ENCODE peak calls at places on chromosomes 5 and 9, in five cellular contexts. One of them, this sample, is unnamed.

GRCh38 chr9:103941104-103941503 is 153.0 kb upstream of the SMC2 start:
- DNase-seq in endothelial cell of umbilical vein: no peak
- DNase-seq in lower lobe of right lung: no peak
- DNase-seq in HepG2: no peak
- DNase-seq in CD8-positive, alpha-beta T cell: no peak
- DNase-seq in this sample: no peak

GRCh38 chr5:321233-321725 is at the start of gene AHRR:
- DNase-seq in endothelial cell of umbilical vein: peak; percentile 52
- DNase-seq in lower lobe of right lung: peak; percentile 78
- DNase-seq in HepG2: peak; percentile 12
- DNase-seq in CD8-positive, alpha-beta T cell: no peak
- DNase-seq in this sample: peak; percentile 40

GRCh38 chr9:129866373-129867137 is 31.3 kb downstream of the USP20 start:
- DNase-seq in endothelial cell of umbilical vein: no peak
- DNase-seq in lower lobe of right lung: no peak
- DNase-seq in HepG2: no peak
- DNase-seq in CD8-positive, alpha-beta T cell: no peak
- DNase-seq in this sample: no peak

GRCh38 chr5:173341911-173342535 is 13.8 kb upstream of the STC2 start:
- DNase-seq in endothelial cell of umbilical vein: no peak
- DNase-seq in lower lobe of right lung: no peak
- DNase-seq in HepG2: no peak
- DNase-seq in CD8-positive, alpha-beta T cell: no peak
- DNase-seq in this sample: no peak

GRCh38 chr9:107465467-107466451 is 23.8 kb downstream of the KLF4 start:
- DNase-seq in endothelial cell of umbilical vein: peak; percentile 47
- DNase-seq in lower lobe of right lung: peak; percentile 83
- DNase-seq in HepG2: no peak
- DNase-seq in CD8-positive, alpha-beta T cell: no peak
- DNase-seq in this sample: peak; percentile 45

GRCh38 chr5:98755406-98755805 is 18.1 kb upstream of the RGMB start:
- DNase-seq in endothelial cell of umbilical vein: no peak
- DNase-seq in lower lobe of right lung: no peak
- DNase-seq in HepG2: no peak
- DNase-seq in CD8-positive, alpha-beta T cell: no peak
- DNase-seq in this sample: peak; percentile 43

GRCh38 chr5:60026174-60026573 is 132.6 kb upstream of the PDE4D start:
- DNase-seq in endothelial cell of umbilical vein: no peak
- DNase-seq in lower lobe of right lung: no peak
- DNase-seq in HepG2: no peak
- DNase-seq in CD8-positive, alpha-beta T cell: no peak
- DNase-seq in this sample: peak; percentile 85

GRCh38 chr5:6829150-6829784 is 116.0 kb downstream of the TENT4A start:
- DNase-seq in endothelial cell of umbilical vein: no peak
- DNase-seq in lower lobe of right lung: no peak
- DNase-seq in HepG2: no peak
- DNase-seq in CD8-positive, alpha-beta T cell: no peak
- DNase-seq in this sample: no peak

GRCh38 chr9:91038483-91039124 is 237.0 kb downstream of the SYK start:
- DNase-seq in endothelial cell of umbilical vein: no peak
- DNase-seq in lower lobe of right lung: no peak
- DNase-seq in HepG2: no peak
- DNase-seq in CD8-positive, alpha-beta T cell: no peak
- DNase-seq in this sample: no peak

GRCh38 chr5:151155777-151156731 is 1.5 kb downstream of the ANXA6 start:
- DNase-seq in endothelial cell of umbilical vein: peak; percentile 36
- DNase-seq in lower lobe of right lung: no peak
- DNase-seq in HepG2: peak; percentile 42
- DNase-seq in CD8-positive, alpha-beta T cell: no peak
- DNase-seq in this sample: peak; percentile 44

GRCh38 chr9:89678394-89679005 is 73.7 kb downstream of the GADD45G start:
- DNase-seq in endothelial cell of umbilical vein: no peak
- DNase-seq in lower lobe of right lung: no peak
- DNase-seq in HepG2: no peak
- DNase-seq in CD8-positive, alpha-beta T cell: no peak
- DNase-seq in this sample: no peak

GRCh38 chr9:110623462-110624025 is 44.0 kb upstream of the SVEP1 start:
- DNase-seq in endothelial cell of umbilical vein: peak; percentile 75
- DNase-seq in lower lobe of right lung: no peak
- DNase-seq in HepG2: peak; percentile 55
- DNase-seq in CD8-positive, alpha-beta T cell: no peak
- DNase-seq in this sample: peak; percentile 55
- TF ChIP-seq CTCF in endothelial cell of umbilical vein: peak; percentile 41
- TF ChIP-seq CTCF in lower lobe of right lung: peak; percentile 65
- TF ChIP-seq CTCF in HepG2: peak; percentile 73
- TF ChIP-seq CTCF in CD8-positive, alpha-beta T cell: no peak
- TF ChIP-seq CTCF in this sample: peak; percentile 55

GRCh38 chr5:139746691-139747582 is 48.7 kb upstream of the PSD2 start:
- DNase-seq in endothelial cell of umbilical vein: no peak
- DNase-seq in lower lobe of right lung: no peak
- DNase-seq in HepG2: no peak
- DNase-seq in CD8-positive, alpha-beta T cell: peak; percentile 53
- DNase-seq in this sample: no peak

GRCh38 chr5:139748505-139748826 is 47.1 kb upstream of the PSD2 start:
- DNase-seq in endothelial cell of umbilical vein: no peak
- DNase-seq in lower lobe of right lung: no peak
- DNase-seq in HepG2: no peak
- DNase-seq in CD8-positive, alpha-beta T cell: no peak
- DNase-seq in this sample: no peak

GRCh38 chr5:139745800-139746690 is 49.6 kb upstream of the PSD2 start:
- DNase-seq in endothelial cell of umbilical vein: peak; percentile 67
- DNase-seq in lower lobe of right lung: peak; percentile 56
- DNase-seq in HepG2: peak; percentile 85
- DNase-seq in CD8-positive, alpha-beta T cell: peak; percentile 25
- DNase-seq in this sample: peak; percentile 87

GRCh38 chr5:139749242-139749641 is 46.4 kb upstream of the PSD2 start:
- DNase-seq in endothelial cell of umbilical vein: no peak
- DNase-seq in lower lobe of right lung: no peak
- DNase-seq in HepG2: no peak
- DNase-seq in CD8-positive, alpha-beta T cell: no peak
- DNase-seq in this sample: no peak

GRCh38 chr5:139747583-139748504 is 47.8 kb upstream of the PSD2 start:
- DNase-seq in endothelial cell of umbilical vein: peak; percentile 21
- DNase-seq in lower lobe of right lung: peak; percentile 53
- DNase-seq in HepG2: no peak
- DNase-seq in CD8-positive, alpha-beta T cell: peak; percentile 39
- DNase-seq in this sample: peak; percentile 57
- H3K27ac ChIP-seq in endothelial cell of umbilical vein: no peak overlapping the region
- H3K27ac ChIP-seq in lower lobe of right lung: no peak overlapping the region
- H3K27ac ChIP-seq in HepG2: no peak overlapping the region
- H3K27ac ChIP-seq in CD8-positive, alpha-beta T cell: peak overlapping the region; percentile 30
- H3K27ac ChIP-seq in this sample: peak overlapping the region; percentile 4

GRCh38 chr9:87685871-87686519 is 39.9 kb upstream of the CTSL start:
- DNase-seq in endothelial cell of umbilical vein: no peak
- DNase-seq in lower lobe of right lung: peak; percentile 75
- DNase-seq in HepG2: no peak
- DNase-seq in CD8-positive, alpha-beta T cell: no peak
- DNase-seq in this sample: peak; percentile 5
- H3K36me3 ChIP-seq in endothelial cell of umbilical vein: peaks cover 23% of the 10 kb centered on the region
- H3K36me3 ChIP-seq in lower lobe of right lung: peaks cover 59% of the 10 kb centered on the region
- H3K36me3 ChIP-seq in HepG2: peaks cover 51% of the 10 kb centered on the region
- H3K36me3 ChIP-seq in CD8-positive, alpha-beta T cell: no peaks in the 10 kb centered on the region
- H3K36me3 ChIP-seq in this sample: no peaks in the 10 kb centered on the region

GRCh38 chr9:32704343-32704742 is 68.9 kb upstream of the TAF1L start:
- DNase-seq in endothelial cell of umbilical vein: no peak
- DNase-seq in lower lobe of right lung: no peak
- DNase-seq in HepG2: no peak
- DNase-seq in CD8-positive, alpha-beta T cell: no peak
- DNase-seq in this sample: no peak

GRCh38 chr9:32708480-32709150 is 73.1 kb upstream of the TAF1L start:
- DNase-seq in endothelial cell of umbilical vein: no peak
- DNase-seq in lower lobe of right lung: no peak
- DNase-seq in HepG2: no peak
- DNase-seq in CD8-positive, alpha-beta T cell: no peak
- DNase-seq in this sample: no peak

GRCh38 chr9:32705059-32705458 is 69.6 kb upstream of the TAF1L start:
- DNase-seq in endothelial cell of umbilical vein: no peak
- DNase-seq in lower lobe of right lung: no peak
- DNase-seq in HepG2: no peak
- DNase-seq in CD8-positive, alpha-beta T cell: no peak
- DNase-seq in this sample: peak; percentile 14

GRCh38 chr9:32707326-32707725 is 71.9 kb upstream of the TAF1L start:
- DNase-seq in endothelial cell of umbilical vein: no peak
- DNase-seq in lower lobe of right lung: no peak
- DNase-seq in HepG2: no peak
- DNase-seq in CD8-positive, alpha-beta T cell: no peak
- DNase-seq in this sample: no peak

GRCh38 chr9:32706004-32706749 is 70.7 kb upstream of the TAF1L start:
- DNase-seq in endothelial cell of umbilical vein: no peak
- DNase-seq in lower lobe of right lung: no peak
- DNase-seq in HepG2: no peak
- DNase-seq in CD8-positive, alpha-beta T cell: no peak
- DNase-seq in this sample: no peak
- TF ChIP-seq CTCF in endothelial cell of umbilical vein: no peak
- TF ChIP-seq CTCF in lower lobe of right lung: no peak
- TF ChIP-seq CTCF in HepG2: no peak
- TF ChIP-seq CTCF in CD8-positive, alpha-beta T cell: no peak
- TF ChIP-seq CTCF in this sample: no peak

GRCh38 chr5:76855961-76856360 is 6.1 kb downstream of the S100Z start:
- DNase-seq in endothelial cell of umbilical vein: peak; percentile 26
- DNase-seq in lower lobe of right lung: no peak
- DNase-seq in HepG2: no peak
- DNase-seq in CD8-positive, alpha-beta T cell: no peak
- DNase-seq in this sample: no peak
- H3K27ac ChIP-seq in endothelial cell of umbilical vein: no peak overlapping the region
- H3K27ac ChIP-seq in lower lobe of right lung: peak overlapping the region; percentile 59
- H3K27ac ChIP-seq in HepG2: no peak overlapping the region
- H3K27ac ChIP-seq in CD8-positive, alpha-beta T cell: no peak overlapping the region
- H3K27ac ChIP-seq in this sample: no peak overlapping the region

GRCh38 chr9:111001471-111001870 is 36.8 kb downstream of the LPAR1 start:
- DNase-seq in endothelial cell of umbilical vein: no peak
- DNase-seq in lower lobe of right lung: no peak
- DNase-seq in HepG2: no peak
- DNase-seq in CD8-positive, alpha-beta T cell: no peak
- DNase-seq in this sample: no peak
- H3K36me3 ChIP-seq in endothelial cell of umbilical vein: no peaks in the 10 kb centered on the region
- H3K36me3 ChIP-seq in lower lobe of right lung: no peaks in the 10 kb centered on the region
- H3K36me3 ChIP-seq in HepG2: no peaks in the 10 kb centered on the region
- H3K36me3 ChIP-seq in CD8-positive, alpha-beta T cell: no peaks in the 10 kb centered on the region
- H3K36me3 ChIP-seq in this sample: no peaks in the 10 kb centered on the region

GRCh38 chr5:90135979-90136378 is 273.6 kb downstream of the CETN3 start:
- DNase-seq in endothelial cell of umbilical vein: no peak
- DNase-seq in lower lobe of right lung: no peak
- DNase-seq in HepG2: peak; percentile 31
- DNase-seq in CD8-positive, alpha-beta T cell: no peak
- DNase-seq in this sample: no peak
- TF ChIP-seq CTCF in endothelial cell of umbilical vein: no peak
- TF ChIP-seq CTCF in lower lobe of right lung: no peak
- TF ChIP-seq CTCF in HepG2: peak; percentile 83
- TF ChIP-seq CTCF in CD8-positive, alpha-beta T cell: no peak
- TF ChIP-seq CTCF in this sample: peak; percentile 44

GRCh38 chr5:94240616-94241287 is 377.7 kb downstream of the KIAA0825 start:
- DNase-seq in endothelial cell of umbilical vein: no peak
- DNase-seq in lower lobe of right lung: no peak
- DNase-seq in HepG2: no peak
- DNase-seq in CD8-positive, alpha-beta T cell: no peak
- DNase-seq in this sample: no peak

GRCh38 chr5:94245608-94246007 is 372.8 kb downstream of the KIAA0825 start:
- DNase-seq in endothelial cell of umbilical vein: no peak
- DNase-seq in lower lobe of right lung: peak; percentile 42
- DNase-seq in HepG2: no peak
- DNase-seq in CD8-positive, alpha-beta T cell: no peak
- DNase-seq in this sample: no peak

GRCh38 chr5:94243612-94244011 is 374.8 kb downstream of the KIAA0825 start:
- DNase-seq in endothelial cell of umbilical vein: no peak
- DNase-seq in lower lobe of right lung: no peak
- DNase-seq in HepG2: no peak
- DNase-seq in CD8-positive, alpha-beta T cell: no peak
- DNase-seq in this sample: no peak

GRCh38 chr5:94240064-94240463 is 378.3 kb downstream of the KIAA0825 start:
- DNase-seq in endothelial cell of umbilical vein: no peak
- DNase-seq in lower lobe of right lung: no peak
- DNase-seq in HepG2: no peak
- DNase-seq in CD8-positive, alpha-beta T cell: no peak
- DNase-seq in this sample: no peak

DNA sequence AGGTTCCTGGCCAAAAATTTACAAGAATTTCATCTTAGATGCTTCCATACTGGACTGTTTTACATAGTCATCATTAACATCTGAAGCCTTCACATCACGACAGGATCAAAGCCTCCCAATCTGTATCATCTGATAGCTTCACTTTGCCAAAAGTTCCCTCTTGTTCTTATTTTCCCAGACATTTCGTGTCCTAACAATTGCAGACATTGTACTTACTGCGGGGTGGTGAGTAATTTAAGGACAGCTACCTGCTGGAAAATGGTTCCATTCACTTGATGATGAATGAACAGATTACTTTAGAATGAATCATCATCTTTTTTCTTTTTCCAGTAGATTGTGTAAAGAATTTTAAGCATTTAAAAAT is 377.1 kb downstream of the KIAA0825 start:
- DNase-seq in endothelial cell of umbilical vein: no peak
- DNase-seq in lower lobe of right lung: no peak
- DNase-seq in HepG2: peak; percentile 6
- DNase-seq in CD8-positive, alpha-beta T cell: no peak
- DNase-seq in this sample: peak; percentile 22
- H3K27ac ChIP-seq in endothelial cell of umbilical vein: no peak overlapping the region
- H3K27ac ChIP-seq in lower lobe of right lung: no peak overlapping the region
- H3K27ac ChIP-seq in HepG2: no peak overlapping the region
- H3K27ac ChIP-seq in CD8-positive, alpha-beta T cell: no peak overlapping the region
- H3K27ac ChIP-seq in this sample: no peak overlapping the region

DNA sequence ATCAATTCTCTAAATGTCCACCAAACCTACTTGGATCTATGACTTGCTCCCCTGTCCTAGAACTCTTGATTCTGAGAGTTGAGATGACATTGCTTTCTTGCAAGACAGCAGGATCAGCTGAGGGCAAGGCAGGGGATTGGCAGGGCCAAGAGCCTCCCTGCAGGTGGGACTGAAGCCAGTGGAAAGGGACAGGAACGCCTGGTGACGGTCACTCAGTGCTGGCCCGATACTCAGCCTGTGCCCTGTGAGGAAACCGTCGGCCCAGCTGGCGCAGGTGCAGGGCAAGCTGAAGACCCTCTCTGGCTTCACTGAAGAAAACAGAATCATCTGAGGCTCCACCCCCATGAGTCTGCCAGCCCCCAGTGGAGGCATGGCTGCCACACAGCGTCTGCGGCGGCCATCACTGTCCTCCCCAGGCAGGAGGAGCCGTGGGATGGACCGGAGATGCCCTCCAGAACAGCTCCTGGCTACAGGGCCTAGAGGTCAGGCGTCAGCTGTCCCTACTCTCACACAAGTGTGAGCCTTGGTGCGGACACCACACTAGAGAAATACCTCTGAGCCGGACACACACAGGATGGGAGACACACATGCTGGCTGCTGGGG is 14.7 kb downstream of the UBAC1 start:
- DNase-seq in endothelial cell of umbilical vein: no peak
- DNase-seq in lower lobe of right lung: no peak
- DNase-seq in HepG2: no peak
- DNase-seq in CD8-positive, alpha-beta T cell: no peak
- DNase-seq in this sample: no peak
- H3K36me3 ChIP-seq in endothelial cell of umbilical vein: peaks cover 20% of the 10 kb centered on the region
- H3K36me3 ChIP-seq in lower lobe of right lung: peaks cover 93% of the 10 kb centered on the region
- H3K36me3 ChIP-seq in HepG2: peaks cover 61% of the 10 kb centered on the region
- H3K36me3 ChIP-seq in CD8-positive, alpha-beta T cell: peaks cover 18% of the 10 kb centered on the region
- H3K36me3 ChIP-seq in this sample: peaks cover 17% of the 10 kb centered on the region